ENCODE peak calls at places on chromosome 19, in five cellular contexts. One of them, this sample, is unnamed.

GRCh38 chr19:56959211-56959610 is 118.7 kb upstream of the PEG3 start:
- DNase-seq in Calu3: no peak
- DNase-seq in H1: no peak
- DNase-seq in sigmoid colon: no peak
- DNase-seq in fibroblast of pulmonary artery: no peak
- DNase-seq in this sample: no peak

GRCh38 chr19:42488783-42489521 is 39.3 kb downstream of the CEACAM1 start:
- DNase-seq in sigmoid colon: no peak
- DNase-seq in Calu3: peak; percentile 84
- DNase-seq in fibroblast of pulmonary artery: no peak
- DNase-seq in H1: no peak
- DNase-seq in this sample: no peak

GRCh38 chr19:43229315-43229714 is 23.9 kb upstream of the PSG4 start:
- DNase-seq in H1: no peak
- DNase-seq in Calu3: no peak
- DNase-seq in sigmoid colon: no peak
- DNase-seq in fibroblast of pulmonary artery: peak; percentile 7
- DNase-seq in this sample: no peak

GRCh38 chr19:3679138-3679537 is 21.1 kb downstream of the PIP5K1C start:
- DNase-seq in sigmoid colon: no peak
- DNase-seq in Calu3: no peak
- DNase-seq in fibroblast of pulmonary artery: no peak
- DNase-seq in H1: no peak
- DNase-seq in this sample: no peak

GRCh38 chr19:19214892-19215291 is 3.1 kb downstream of the NCAN start:
- DNase-seq in sigmoid colon: no peak
- DNase-seq in Calu3: peak; percentile 47
- DNase-seq in fibroblast of pulmonary artery: peak; percentile 56
- DNase-seq in H1: no peak
- DNase-seq in this sample: no peak

GRCh38 chr19:10289836-10290438 is at the start of gene ICAM5:
- DNase-seq in H1: no peak
- DNase-seq in Calu3: no peak
- DNase-seq in fibroblast of pulmonary artery: no peak
- DNase-seq in sigmoid colon: no peak
- DNase-seq in this sample: no peak

GRCh38 chr19:42099336-42099925 is 23.5 kb downstream of the ZNF574 start:
- DNase-seq in Calu3: no peak
- DNase-seq in fibroblast of pulmonary artery: no peak
- DNase-seq in H1: no peak
- DNase-seq in sigmoid colon: no peak
- DNase-seq in this sample: no peak

GRCh38 chr19:17751103-17751911 is at the start of gene FCHO1:
- DNase-seq in H1: no peak
- DNase-seq in sigmoid colon: peak; percentile 71
- DNase-seq in Calu3: no peak
- DNase-seq in fibroblast of pulmonary artery: no peak
- DNase-seq in this sample: peak; percentile 84

GRCh38 chr19:7962644-7963268 is 19.3 kb upstream of the TIMM44 start:
- DNase-seq in sigmoid colon: no peak
- DNase-seq in H1: no peak
- DNase-seq in fibroblast of pulmonary artery: no peak
- DNase-seq in Calu3: no peak
- DNase-seq in this sample: no peak

GRCh38 chr19:4776436-4777205 is 14.9 kb upstream of the FEM1A start:
- DNase-seq in fibroblast of pulmonary artery: no peak
- DNase-seq in H1: no peak
- DNase-seq in Calu3: no peak
- DNase-seq in sigmoid colon: no peak
- DNase-seq in this sample: no peak

GRCh38 chr19:1469936-1470863 is 8.8 kb downstream of the C19orf25 start:
- DNase-seq in Calu3: peak; percentile 59
- DNase-seq in sigmoid colon: no peak
- DNase-seq in fibroblast of pulmonary artery: no peak
- DNase-seq in H1: no peak
- DNase-seq in this sample: peak; percentile 81

GRCh38 chr19:18364826-18365528 is 21.0 kb upstream of the GDF15 start:
- DNase-seq in Calu3: peak; percentile 81
- DNase-seq in fibroblast of pulmonary artery: peak; percentile 100
- DNase-seq in H1: no peak
- DNase-seq in sigmoid colon: peak; percentile 87
- DNase-seq in this sample: peak; percentile 93

GRCh38 chr19:3201072-3201700 is 15.5 kb downstream of the NCLN start:
- DNase-seq in sigmoid colon: no peak
- DNase-seq in Calu3: no peak
- DNase-seq in fibroblast of pulmonary artery: no peak
- DNase-seq in H1: no peak
- DNase-seq in this sample: no peak

GRCh38 chr19:4971424-4971793 is 2.5 kb downstream of the KDM4B start:
- DNase-seq in sigmoid colon: peak; percentile 76
- DNase-seq in H1: no peak
- DNase-seq in fibroblast of pulmonary artery: no peak
- DNase-seq in Calu3: no peak
- DNase-seq in this sample: no peak

GRCh38 chr19:58154287-58154678 is 3.7 kb upstream of the ZNF329 start:
- DNase-seq in fibroblast of pulmonary artery: peak; percentile 57
- DNase-seq in Calu3: peak; percentile 16
- DNase-seq in sigmoid colon: peak; percentile 69
- DNase-seq in H1: no peak
- DNase-seq in this sample: peak; percentile 85

GRCh38 chr19:18023596-18024212 is 15.7 kb downstream of the ARRDC2 start:
- DNase-seq in fibroblast of pulmonary artery: peak; percentile 84
- DNase-seq in sigmoid colon: peak; percentile 93
- DNase-seq in Calu3: no peak
- DNase-seq in H1: no peak
- DNase-seq in this sample: peak; percentile 95

DNA sequence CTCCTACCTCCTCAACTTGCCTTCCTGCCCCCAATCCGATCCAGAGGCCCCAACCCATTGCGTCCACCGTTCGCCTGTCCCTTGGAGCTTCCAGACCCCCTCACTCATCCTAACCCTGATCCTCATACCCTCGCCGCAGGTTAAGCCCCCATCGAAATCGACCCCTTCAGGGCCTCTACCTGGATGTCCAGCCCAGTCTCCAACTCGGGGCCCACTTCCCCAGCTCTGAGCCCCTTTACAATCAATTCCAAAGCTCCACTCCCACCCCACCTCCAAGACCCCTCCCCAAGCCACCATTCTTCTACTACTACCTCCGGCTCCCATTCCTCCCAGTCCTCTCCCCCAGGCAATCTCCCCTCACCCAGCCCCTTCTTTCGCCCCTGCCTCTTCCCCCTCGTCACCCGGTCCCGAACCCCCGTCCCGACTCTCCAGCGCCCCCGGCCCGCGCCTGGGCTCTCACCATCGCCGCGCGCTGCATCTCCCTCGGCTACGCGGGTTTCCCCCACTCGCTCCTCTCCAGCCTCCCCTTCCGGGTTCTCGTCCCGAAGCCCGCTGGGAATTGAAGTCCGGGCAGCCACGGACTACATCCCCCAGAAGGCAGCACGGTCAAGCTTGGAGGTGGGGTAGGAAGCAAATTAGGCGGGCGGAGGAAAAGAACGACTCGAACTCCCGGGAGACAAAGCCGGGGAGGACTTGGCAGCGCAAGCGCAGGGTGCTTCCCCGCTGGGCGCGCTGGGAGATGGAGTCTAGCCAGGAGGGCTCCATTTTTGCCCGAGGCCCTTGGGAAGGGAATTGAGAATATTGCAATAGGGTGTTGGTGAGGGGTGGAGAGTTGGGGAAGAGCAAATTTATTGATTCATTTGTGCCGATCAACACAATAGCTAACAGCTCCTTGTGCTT is at the start of gene FBXO46:
- DNase-seq in fibroblast of pulmonary artery: peak; percentile 99
- DNase-seq in Calu3: peak; percentile 97
- DNase-seq in sigmoid colon: peak; percentile 99
- DNase-seq in H1: peak; percentile 93
- DNase-seq in this sample: peak; percentile 98
- TF ChIP-seq CTCF in fibroblast of pulmonary artery: peak; percentile 2
- TF ChIP-seq CTCF in Calu3: no peak
- TF ChIP-seq CTCF in sigmoid colon: no peak
- TF ChIP-seq CTCF in H1: no peak
- TF ChIP-seq CTCF in this sample: peak; percentile 14

DNA sequence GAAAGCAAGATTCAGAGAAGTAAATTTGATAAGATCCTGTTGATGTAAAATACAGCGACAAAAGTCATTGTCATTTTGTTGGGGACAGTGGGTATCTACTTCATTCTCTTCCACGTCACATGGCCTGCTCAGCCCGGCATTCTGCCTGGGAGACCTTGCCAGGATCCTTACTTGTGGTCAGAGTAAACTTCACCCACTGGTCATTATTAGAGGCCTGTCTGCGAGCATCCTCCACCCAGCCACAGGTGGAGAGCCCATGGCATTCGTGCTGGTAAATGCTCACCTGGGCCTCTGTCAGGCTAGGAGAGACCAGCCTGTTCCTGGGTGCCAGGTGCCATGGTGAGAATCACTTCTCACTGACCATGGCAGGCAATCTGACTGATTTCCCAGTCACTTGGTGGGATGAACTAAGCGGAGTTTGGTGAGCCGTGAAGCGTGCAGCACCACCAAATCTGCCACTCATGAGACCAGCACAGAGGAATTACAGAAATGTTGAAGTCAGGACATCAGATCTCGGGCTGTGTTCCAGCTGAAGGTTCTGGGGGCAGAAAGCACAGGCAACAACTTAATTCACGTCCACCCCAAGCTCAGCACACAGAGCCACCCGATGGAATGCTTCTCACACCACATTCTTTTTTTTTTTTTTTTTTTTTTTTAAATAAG is 107.0 kb downstream of the SIPA1L3 start:
- DNase-seq in sigmoid colon: no peak
- DNase-seq in Calu3: no peak
- DNase-seq in fibroblast of pulmonary artery: no peak
- DNase-seq in H1: no peak
- DNase-seq in this sample: no peak
- TF ChIP-seq CTCF in sigmoid colon: no peak
- TF ChIP-seq CTCF in Calu3: no peak
- TF ChIP-seq CTCF in fibroblast of pulmonary artery: no peak
- TF ChIP-seq CTCF in H1: no peak
- TF ChIP-seq CTCF in this sample: no peak

DNA sequence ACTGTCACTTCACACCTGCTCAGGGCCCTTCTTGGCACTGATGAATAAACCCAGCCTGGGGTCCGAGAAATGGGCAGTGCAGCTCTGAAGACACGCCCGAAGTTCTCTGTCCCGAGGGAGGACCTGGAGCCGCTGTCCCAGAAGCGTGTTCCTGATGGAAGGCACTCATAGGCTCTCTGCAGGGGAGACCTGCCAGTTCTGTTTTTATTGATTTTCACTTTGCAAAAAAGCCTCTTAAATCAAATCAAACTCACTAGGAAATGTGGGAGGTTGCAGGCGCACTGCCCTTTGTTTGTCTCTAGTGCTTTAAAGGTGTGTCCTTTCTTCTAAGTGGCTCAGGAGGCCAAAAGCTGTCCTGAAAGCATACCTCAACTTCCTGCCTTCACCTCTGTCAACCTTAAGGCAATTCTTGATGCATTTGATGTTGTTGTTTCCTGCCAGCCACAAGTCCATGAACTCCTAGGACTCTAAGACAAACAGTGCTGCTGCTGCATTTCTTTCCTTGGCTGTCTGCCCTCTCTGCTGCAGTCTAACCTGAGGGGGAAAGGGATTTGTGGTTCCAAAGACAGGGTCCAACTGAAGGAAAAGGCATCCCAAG is 663.2 kb downstream of the UQCRFS1 start:
- DNase-seq in H1: no peak
- DNase-seq in fibroblast of pulmonary artery: no peak
- DNase-seq in sigmoid colon: no peak
- DNase-seq in Calu3: no peak
- DNase-seq in this sample: no peak
- TF ChIP-seq CTCF in H1: no peak
- TF ChIP-seq CTCF in fibroblast of pulmonary artery: no peak
- TF ChIP-seq CTCF in sigmoid colon: no peak
- TF ChIP-seq CTCF in Calu3: no peak
- TF ChIP-seq CTCF in this sample: no peak

GRCh38 chr19:16518483-16519229 is 22.5 kb downstream of the C19orf44 start:
- DNase-seq in sigmoid colon: no peak
- DNase-seq in H1: no peak
- DNase-seq in fibroblast of pulmonary artery: no peak
- DNase-seq in Calu3: no peak
- DNase-seq in this sample: no peak
- TF ChIP-seq CTCF in sigmoid colon: no peak
- TF ChIP-seq CTCF in H1: peak; percentile 45
- TF ChIP-seq CTCF in fibroblast of pulmonary artery: no peak
- TF ChIP-seq CTCF in Calu3: no peak
- TF ChIP-seq CTCF in this sample: no peak

GRCh38 chr19:45086453-45086852 is 6.5 kb upstream of the PPP1R37 start:
- DNase-seq in Calu3: no peak
- DNase-seq in fibroblast of pulmonary artery: no peak
- DNase-seq in sigmoid colon: no peak
- DNase-seq in H1: no peak
- DNase-seq in this sample: no peak
- TF ChIP-seq CTCF in Calu3: no peak
- TF ChIP-seq CTCF in fibroblast of pulmonary artery: no peak
- TF ChIP-seq CTCF in sigmoid colon: no peak
- TF ChIP-seq CTCF in H1: no peak
- TF ChIP-seq CTCF in this sample: no peak

GRCh38 chr19:45254044-45254531 is 3.0 kb downstream of the MARK4 start:
- DNase-seq in Calu3: no peak
- DNase-seq in H1: no peak
- DNase-seq in sigmoid colon: no peak
- DNase-seq in fibroblast of pulmonary artery: no peak
- DNase-seq in this sample: no peak
- TF ChIP-seq CTCF in Calu3: peak; percentile 48
- TF ChIP-seq CTCF in H1: no peak
- TF ChIP-seq CTCF in sigmoid colon: no peak
- TF ChIP-seq CTCF in fibroblast of pulmonary artery: peak; percentile 25
- TF ChIP-seq CTCF in this sample: no peak

DNA sequence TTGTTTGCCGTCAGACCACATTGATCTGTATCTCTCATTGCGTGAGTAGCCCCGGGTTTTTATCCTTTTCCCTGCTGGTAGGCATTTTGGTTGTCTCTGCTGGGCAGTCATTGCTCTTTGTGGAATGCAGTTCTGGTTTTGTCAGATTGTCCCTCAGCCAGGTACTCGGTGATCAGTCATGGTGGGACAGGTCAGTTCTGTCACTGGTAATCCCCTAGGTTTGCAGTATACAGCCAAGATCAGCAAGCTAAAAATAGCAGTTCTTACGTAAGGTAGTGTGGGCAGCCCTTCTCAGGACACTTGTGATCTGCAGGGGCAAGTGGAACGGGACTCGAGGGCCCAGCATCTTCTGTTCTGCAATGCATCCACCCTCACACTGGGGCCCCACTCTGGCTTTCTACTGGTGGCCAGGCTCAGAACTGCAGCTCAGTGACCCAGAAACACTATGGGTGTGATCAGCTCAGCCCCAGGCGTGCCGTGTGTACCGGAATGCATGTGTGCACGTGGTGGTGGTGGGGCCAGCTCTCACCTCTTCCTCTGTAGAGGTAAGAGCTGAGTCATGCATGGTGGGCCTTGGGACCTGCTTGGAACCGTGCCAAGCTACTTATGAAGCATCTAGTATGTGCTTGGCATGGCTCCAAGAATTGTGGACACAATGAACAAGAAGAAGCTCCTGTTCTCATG is 6.3 kb downstream of the PLEKHF1 start:
- DNase-seq in sigmoid colon: peak; percentile 72
- DNase-seq in H1: no peak
- DNase-seq in fibroblast of pulmonary artery: peak; percentile 72
- DNase-seq in Calu3: peak; percentile 69
- DNase-seq in this sample: peak; percentile 93
- TF ChIP-seq CTCF in sigmoid colon: no peak
- TF ChIP-seq CTCF in H1: peak; percentile 17
- TF ChIP-seq CTCF in fibroblast of pulmonary artery: peak; percentile 9
- TF ChIP-seq CTCF in Calu3: peak; percentile 26
- TF ChIP-seq CTCF in this sample: peak; percentile 17